ENCODE peak calls at places on chromosomes 16 and 17, in seven cellular contexts. One of them, this sample, is unnamed.

GRCh38 chr17:62703776-62704380 is 76.4 kb downstream of the MRC2 start:
- DNase-seq in dorsolateral prefrontal cortex: peak
- DNase-seq in kidney epithelial cell: no peak
- DNase-seq in ovary: peak
- DNase-seq in neural progenitor cell: peak
- DNase-seq in BJ: no peak
- DNase-seq in heart right ventricle: peak
- DNase-seq in this sample: peak

GRCh38 chr17:74212913-74213791 is at the start of gene TTYH2:
- DNase-seq in dorsolateral prefrontal cortex: peak
- DNase-seq in kidney epithelial cell: no peak
- DNase-seq in ovary: peak
- DNase-seq in neural progenitor cell: peak
- DNase-seq in BJ: peak
- DNase-seq in heart right ventricle: peak
- DNase-seq in this sample: peak

GRCh38 chr17:53227514-53227913 is 595.2 kb upstream of the KIF2B start:
- DNase-seq in dorsolateral prefrontal cortex: no peak
- DNase-seq in kidney epithelial cell: no peak
- DNase-seq in ovary: no peak
- DNase-seq in neural progenitor cell: no peak
- DNase-seq in BJ: no peak
- DNase-seq in heart right ventricle: no peak
- DNase-seq in this sample: no peak

GRCh38 chr16:82782715-82783251 is 156.0 kb downstream of the CDH13 start:
- DNase-seq in dorsolateral prefrontal cortex: no peak
- DNase-seq in kidney epithelial cell: no peak
- DNase-seq in ovary: no peak
- DNase-seq in neural progenitor cell: peak
- DNase-seq in BJ: no peak
- DNase-seq in heart right ventricle: peak
- DNase-seq in this sample: no peak

GRCh38 chr17:1577186-1577585 is 14.6 kb upstream of the PITPNA start:
- DNase-seq in dorsolateral prefrontal cortex: no peak
- DNase-seq in kidney epithelial cell: no peak
- DNase-seq in ovary: peak
- DNase-seq in neural progenitor cell: no peak
- DNase-seq in BJ: peak
- DNase-seq in heart right ventricle: peak
- DNase-seq in this sample: peak

GRCh38 chr17:71380535-71380934 is 740.3 kb upstream of the SOX9 start:
- DNase-seq in dorsolateral prefrontal cortex: no peak
- DNase-seq in kidney epithelial cell: no peak
- DNase-seq in ovary: no peak
- DNase-seq in neural progenitor cell: no peak
- DNase-seq in BJ: no peak
- DNase-seq in heart right ventricle: no peak
- DNase-seq in this sample: no peak

GRCh38 chr16:54540525-54541180 is 254.1 kb upstream of the IRX3 start:
- DNase-seq in dorsolateral prefrontal cortex: no peak
- DNase-seq in kidney epithelial cell: no peak
- DNase-seq in ovary: no peak
- DNase-seq in neural progenitor cell: no peak
- DNase-seq in BJ: no peak
- DNase-seq in heart right ventricle: no peak
- DNase-seq in this sample: no peak

GRCh38 chr16:72191551-72191950 is 19.6 kb upstream of the PMFBP1 start:
- DNase-seq in dorsolateral prefrontal cortex: no peak
- DNase-seq in kidney epithelial cell: no peak
- DNase-seq in ovary: peak
- DNase-seq in neural progenitor cell: no peak
- DNase-seq in BJ: no peak
- DNase-seq in heart right ventricle: no peak
- DNase-seq in this sample: peak

GRCh38 chr16:35748621-35749252 is 2289.3 kb downstream of the TP53TG3F start:
- DNase-seq in dorsolateral prefrontal cortex: no peak
- DNase-seq in kidney epithelial cell: no peak
- DNase-seq in ovary: no peak
- DNase-seq in neural progenitor cell: no peak
- DNase-seq in BJ: no peak
- DNase-seq in heart right ventricle: peak
- DNase-seq in this sample: no peak

GRCh38 chr17:73973881-73974409 is 229.5 kb upstream of the RPL38 start:
- DNase-seq in dorsolateral prefrontal cortex: no peak
- DNase-seq in kidney epithelial cell: no peak
- DNase-seq in ovary: no peak
- DNase-seq in neural progenitor cell: no peak
- DNase-seq in BJ: no peak
- DNase-seq in heart right ventricle: no peak
- DNase-seq in this sample: no peak

GRCh38 chr16:66293207-66293735 is 73.2 kb upstream of the CDH5 start:
- DNase-seq in dorsolateral prefrontal cortex: no peak
- DNase-seq in kidney epithelial cell: no peak
- DNase-seq in ovary: no peak
- DNase-seq in neural progenitor cell: no peak
- DNase-seq in BJ: no peak
- DNase-seq in heart right ventricle: no peak
- DNase-seq in this sample: no peak

GRCh38 chr16:65546353-65546791 is 424.5 kb upstream of the CDH11 start:
- DNase-seq in dorsolateral prefrontal cortex: no peak
- DNase-seq in kidney epithelial cell: no peak
- DNase-seq in ovary: no peak
- DNase-seq in neural progenitor cell: no peak
- DNase-seq in BJ: no peak
- DNase-seq in heart right ventricle: no peak
- DNase-seq in this sample: peak

DNA sequence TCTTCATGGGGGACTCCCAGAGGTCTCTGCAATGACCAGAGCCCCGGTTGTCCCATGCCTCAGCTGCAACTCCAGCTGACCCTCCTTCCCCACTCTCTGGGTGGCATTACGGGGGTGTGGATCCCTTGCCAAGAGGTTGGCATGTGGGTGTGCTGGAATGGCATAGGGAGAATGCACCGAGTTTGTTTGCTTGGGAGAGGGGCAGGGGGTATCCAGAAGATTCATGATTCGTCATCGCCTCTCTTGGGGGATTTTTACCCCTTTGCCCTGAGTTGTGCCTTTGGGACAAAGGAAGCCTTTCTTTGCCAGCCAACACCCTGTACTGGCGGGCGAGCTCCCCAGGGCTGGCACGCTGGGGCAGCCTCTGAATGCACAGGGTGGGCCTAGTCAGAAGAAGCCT is 6.5 kb downstream of the ERBB2 start:
- DNase-seq in dorsolateral prefrontal cortex: no peak
- DNase-seq in kidney epithelial cell: no peak
- DNase-seq in ovary: no peak
- DNase-seq in neural progenitor cell: no peak
- DNase-seq in BJ: no peak
- DNase-seq in heart right ventricle: no peak
- DNase-seq in this sample: no peak
- H3K4me3 ChIP-seq in dorsolateral prefrontal cortex: no peak
- H3K4me3 ChIP-seq in kidney epithelial cell: no peak
- H3K4me3 ChIP-seq in ovary: no peak
- H3K4me3 ChIP-seq in neural progenitor cell: no peak
- H3K4me3 ChIP-seq in BJ: no peak
- H3K4me3 ChIP-seq in heart right ventricle: no peak
- H3K4me3 ChIP-seq in this sample: no peak

GRCh38 chr16:79662673-79663313 is 62.3 kb upstream of the MAF start:
- DNase-seq in dorsolateral prefrontal cortex: no peak
- DNase-seq in kidney epithelial cell: no peak
- DNase-seq in ovary: no peak
- DNase-seq in neural progenitor cell: no peak
- DNase-seq in BJ: no peak
- DNase-seq in heart right ventricle: no peak
- DNase-seq in this sample: no peak

GRCh38 chr16:79661578-79661977 is 61.0 kb upstream of the MAF start:
- DNase-seq in dorsolateral prefrontal cortex: no peak
- DNase-seq in kidney epithelial cell: no peak
- DNase-seq in ovary: no peak
- DNase-seq in neural progenitor cell: no peak
- DNase-seq in BJ: no peak
- DNase-seq in heart right ventricle: no peak
- DNase-seq in this sample: no peak

GRCh38 chr16:79659352-79659751 is 58.8 kb upstream of the MAF start:
- DNase-seq in dorsolateral prefrontal cortex: no peak
- DNase-seq in kidney epithelial cell: no peak
- DNase-seq in ovary: no peak
- DNase-seq in neural progenitor cell: no peak
- DNase-seq in BJ: no peak
- DNase-seq in heart right ventricle: no peak
- DNase-seq in this sample: no peak

GRCh38 chr16:79664407-79664806 is 63.9 kb upstream of the MAF start:
- DNase-seq in dorsolateral prefrontal cortex: no peak
- DNase-seq in kidney epithelial cell: no peak
- DNase-seq in ovary: no peak
- DNase-seq in neural progenitor cell: no peak
- DNase-seq in BJ: no peak
- DNase-seq in heart right ventricle: no peak
- DNase-seq in this sample: no peak

DNA sequence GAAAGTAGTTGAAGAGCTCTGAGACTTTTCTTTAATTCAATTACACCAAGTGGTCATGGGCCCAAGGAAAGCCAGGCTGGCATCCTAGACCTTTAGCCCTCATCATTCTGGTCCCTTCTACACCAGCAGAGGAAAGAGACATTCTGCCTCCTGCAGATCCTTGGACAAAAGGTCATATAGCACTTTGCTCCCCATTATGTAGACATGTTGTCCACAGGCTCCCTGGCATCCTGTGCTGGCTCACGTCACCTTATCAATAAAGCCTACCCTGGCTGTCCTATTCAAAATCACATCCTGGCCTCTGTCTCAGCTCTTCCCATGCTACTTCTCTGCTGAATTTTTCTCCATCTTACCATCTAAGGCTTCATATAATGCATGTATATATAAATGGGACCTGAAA is 61.6 kb upstream of the MAF start:
- DNase-seq in dorsolateral prefrontal cortex: no peak
- DNase-seq in kidney epithelial cell: no peak
- DNase-seq in ovary: no peak
- DNase-seq in neural progenitor cell: no peak
- DNase-seq in BJ: no peak
- DNase-seq in heart right ventricle: no peak
- DNase-seq in this sample: no peak
- TF ChIP-seq CTCF in dorsolateral prefrontal cortex: no peak
- TF ChIP-seq CTCF in kidney epithelial cell: no peak
- TF ChIP-seq CTCF in ovary: no peak
- TF ChIP-seq CTCF in neural progenitor cell: no peak
- TF ChIP-seq CTCF in BJ: no peak
- TF ChIP-seq CTCF in heart right ventricle: no peak
- TF ChIP-seq CTCF in this sample: no peak

DNA sequence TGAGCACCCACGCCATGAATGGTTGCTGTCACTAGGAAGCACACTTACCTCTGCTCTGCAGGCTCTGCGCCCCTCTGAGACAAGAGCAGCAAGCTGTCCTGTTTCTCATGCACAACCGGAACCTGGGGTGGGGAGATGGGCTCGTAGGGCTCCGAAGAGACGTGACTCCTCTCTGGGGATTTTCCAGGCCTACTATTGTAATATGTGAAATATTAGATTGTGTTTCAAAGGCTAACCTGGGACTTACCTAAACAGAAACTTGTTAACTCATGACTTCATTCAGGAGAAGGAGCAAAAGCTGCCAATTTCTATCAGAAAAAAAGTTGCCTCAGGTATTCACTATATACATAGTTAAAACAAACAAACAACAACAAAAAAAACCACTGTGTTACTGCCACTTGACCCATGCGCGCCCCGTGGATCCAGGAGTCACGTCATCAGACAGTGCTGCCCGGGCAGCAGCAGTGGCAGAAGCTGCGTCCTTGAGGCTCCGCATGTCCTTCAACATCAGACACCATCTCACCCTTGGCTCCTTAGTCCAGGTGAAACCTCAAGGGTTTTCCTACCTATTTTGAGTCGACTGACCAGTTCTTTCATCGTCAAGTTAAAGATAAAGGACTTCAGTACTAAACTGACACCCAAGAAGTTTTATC is 49.3 kb downstream of the TTC19 start:
- DNase-seq in dorsolateral prefrontal cortex: no peak
- DNase-seq in kidney epithelial cell: no peak
- DNase-seq in ovary: no peak
- DNase-seq in neural progenitor cell: no peak
- DNase-seq in BJ: no peak
- DNase-seq in heart right ventricle: no peak
- DNase-seq in this sample: no peak
- H3K4me3 ChIP-seq in dorsolateral prefrontal cortex: no peak
- H3K4me3 ChIP-seq in kidney epithelial cell: no peak
- H3K4me3 ChIP-seq in ovary: no peak
- H3K4me3 ChIP-seq in neural progenitor cell: no peak
- H3K4me3 ChIP-seq in BJ: no peak
- H3K4me3 ChIP-seq in heart right ventricle: no peak
- H3K4me3 ChIP-seq in this sample: no peak

DNA sequence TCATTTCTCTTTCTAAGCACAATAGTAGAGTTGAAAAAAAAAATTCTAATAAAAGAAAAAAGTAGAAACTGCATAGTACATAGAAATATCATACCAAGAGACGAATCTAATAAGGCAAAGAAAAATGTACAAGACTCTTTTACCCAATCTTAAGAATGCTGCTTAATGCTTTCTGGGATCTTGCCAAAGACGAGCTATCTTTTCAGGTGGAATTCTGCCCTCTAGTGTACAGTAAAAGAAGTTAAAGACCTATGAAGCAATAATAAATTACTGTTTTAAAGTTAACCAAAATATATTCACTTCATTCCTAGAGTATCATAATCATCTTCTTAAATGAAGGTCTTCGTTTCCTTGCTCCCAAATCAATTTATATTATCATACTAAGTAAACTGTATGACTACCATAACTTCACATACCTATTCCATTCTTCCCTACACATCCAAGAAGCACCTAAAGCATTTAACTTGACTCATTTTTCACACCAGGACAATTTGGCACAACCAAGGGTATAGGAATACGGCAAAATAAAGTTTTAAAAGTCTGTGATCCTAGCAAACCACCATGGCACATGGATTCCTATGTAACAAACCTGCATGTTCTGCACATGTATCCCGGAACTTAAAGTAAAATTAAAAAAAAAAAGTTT is 47.7 kb downstream of the CFDP1 start:
- DNase-seq in dorsolateral prefrontal cortex: no peak
- DNase-seq in kidney epithelial cell: peak
- DNase-seq in ovary: no peak
- DNase-seq in neural progenitor cell: peak
- DNase-seq in BJ: no peak
- DNase-seq in heart right ventricle: no peak
- DNase-seq in this sample: peak
- TF ChIP-seq CTCF in dorsolateral prefrontal cortex: peak
- TF ChIP-seq CTCF in kidney epithelial cell: peak
- TF ChIP-seq CTCF in ovary: peak
- TF ChIP-seq CTCF in neural progenitor cell: peak
- TF ChIP-seq CTCF in BJ: peak
- TF ChIP-seq CTCF in heart right ventricle: peak
- TF ChIP-seq CTCF in this sample: peak